ENCODE peak calls at places on chromosomes 1 and 21, in five cellular contexts. O is GM12865, X is suprapubic skin, L is HL-60, E is AML-193. Q is an unnamed sample.

GRCh38 chr1:34901919-34902318 is 27.5 kb downstream of the DLGAP3 start:
- DNase-seq in O (no peak), X (no peak), L (no peak), E (no peak), Q (no peak)

GRCh38 chr1:165375623-165376022 is 19.1 kb upstream of the LMX1A start:
- DNase-seq in O (no peak), X (no peak), L (no peak), E (no peak), Q (no peak)

GRCh38 chr1:156344409-156344808 is 6.1 kb downstream of the TSACC start:
- DNase-seq in O (no peak), X (no peak), L (no peak), E (no peak), Q (no peak)

GRCh38 chr1:94579876-94580294 is 38.3 kb upstream of the F3 start:
- DNase-seq in O (no peak), X (no peak), L (no peak), E (no peak), Q (no peak)

GRCh38 chr21:34983680-34984086 is 65.4 kb downstream of the RUNX1 start:
- DNase-seq in O (no peak), X (no peak), L (no peak), E (peak; percentile 18), Q (no peak)

GRCh38 chr1:27955076-27955475 is 4.7 kb upstream of the XKR8 start:
- DNase-seq in O (no peak), X (no peak), L (no peak), E (no peak), Q (no peak)

GRCh38 chr1:24707659-24708058 is 37.6 kb upstream of the CLIC4 start:
- DNase-seq in O (peak; percentile 35), X (no peak), L (no peak), E (no peak), Q (no peak)

GRCh38 chr1:1610796-1611597 is 4.3 kb upstream of the MIB2 start:
- DNase-seq in O (no peak), X (no peak), L (no peak), E (no peak), Q (no peak)

GRCh38 chr1:118960026-118960561 is 28.0 kb downstream of the TBX15 start:
- DNase-seq in O (peak; percentile 60), X (no peak), L (no peak), E (no peak), Q (peak; percentile 94)

GRCh38 chr1:221227460-221227859 is 348.2 kb downstream of the HLX start:
- DNase-seq in O (no peak), X (no peak), L (no peak), E (no peak), Q (no peak)

GRCh38 chr1:53066941-53067738 is 5.1 kb downstream of the PODN start:
- DNase-seq in O (no peak), X (peak; percentile 76), L (no peak), E (no peak), Q (no peak)

GRCh38 chr1:43742026-43742425 is 34.7 kb downstream of the ST3GAL3 start:
- DNase-seq in O (no peak), X (no peak), L (no peak), E (no peak), Q (no peak)

GRCh38 chr1:75520028-75520427 is 90.9 kb downstream of the SLC44A5 start:
- DNase-seq in O (no peak), X (no peak), L (no peak), E (no peak), Q (no peak)

GRCh38 chr1:244821134-244821533 is 14.3 kb upstream of the COX20 start:
- DNase-seq in O (no peak), X (no peak), L (no peak), E (no peak), Q (no peak)

GRCh38 chr1:57848406-57848805 is 424.5 kb upstream of the DAB1 start:
- DNase-seq in O (no peak), X (no peak), L (no peak), E (no peak), Q (no peak)

GRCh38 chr1:177983087-177983823 is 13.4 kb upstream of the SEC16B start:
- DNase-seq in O (no peak), X (no peak), L (no peak), E (no peak), Q (no peak)

GRCh38 chr21:46151261-46151988 is 4.0 kb downstream of the FTCD start:
- DNase-seq in O (no peak), X (peak; percentile 78), L (no peak), E (no peak), Q (no peak)

GRCh38 chr1:202590975-202591411 is 119.3 kb downstream of the SYT2 start:
- DNase-seq in O (no peak), X (no peak), L (no peak), E (no peak), Q (no peak)

GRCh38 chr1:200880212-200880611 is 7.4 kb downstream of the GPR25 start:
- DNase-seq in O (peak; percentile 78), X (no peak), L (no peak), E (no peak), Q (no peak)

GRCh38 chr1:27668121-27668807 is 3.7 kb downstream of the IFI6 start:
- DNase-seq in O (no peak), X (peak; percentile 59), L (no peak), E (no peak), Q (no peak)

GRCh38 chr21:43786423-43787179 is 2.8 kb upstream of the RRP1 start:
- DNase-seq in O (no peak), X (no peak), L (no peak), E (no peak), Q (no peak)

GRCh38 chr1:1627842-1628655 is 3.9 kb upstream of the MMP23B start:
- DNase-seq in O (peak; percentile 9), X (no peak), L (no peak), E (no peak), Q (peak; percentile 1)

GRCh38 chr1:219086956-219087469 is 86.7 kb upstream of the LYPLAL1 start:
- DNase-seq in O (no peak), X (no peak), L (peak; percentile 63), E (peak; percentile 51), Q (no peak)

GRCh38 chr1:210342986-210343780 is 14.5 kb downstream of the HHAT start:
- DNase-seq in O (peak; percentile 68), X (no peak), L (no peak), E (no peak), Q (peak; percentile 69)

GRCh38 chr1:8370928-8371327 is 53.0 kb downstream of the SLC45A1 start:
- DNase-seq in O (no peak), X (no peak), L (no peak), E (no peak), Q (no peak)

GRCh38 chr1:1119272-1119890 is 3.5 kb upstream of the C1orf159 start:
- DNase-seq in O (no peak), X (peak; percentile 72), L (no peak), E (no peak), Q (no peak)